ENCODE peak calls at places on chromosomes 16 and 17, in seven cellular contexts. A, T, K, D, C, B and F are unnamed samples.

GRCh38 chr17:57781386-57782050 is 36.4 kb upstream of the CCDC182 start:
- DNase-seq in B (no peak), D (no peak), K (no peak), A (no peak), C (no peak), T (no peak), F (peak)

GRCh38 chr16:19005561-19006445 is 22.1 kb downstream of the TMC7 start:
- DNase-seq in B (no peak), T (peak), C (peak), K (no peak), A (no peak), D (peak), F (no peak)

GRCh38 chr16:66093217-66093616 is 273.3 kb upstream of the CDH5 start:
- DNase-seq in D (no peak), C (no peak), T (no peak), A (no peak), K (no peak), B (no peak), F (no peak)

GRCh38 chr17:42520540-42520951 is 15.5 kb upstream of the NAGLU start:
- DNase-seq in B (peak), A (peak), C (no peak), D (no peak), K (no peak), T (no peak), F (no peak)

GRCh38 chr16:27628216-27628945 is 78.4 kb downstream of the KATNIP start:
- DNase-seq in T (no peak), D (no peak), A (no peak), C (no peak), B (no peak), K (no peak), F (peak)

GRCh38 chr16:89920723-89921122 is 2.1 kb downstream of the MC1R start:
- DNase-seq in A (no peak), D (no peak), T (no peak), K (no peak), B (no peak), C (peak), F (no peak)

GRCh38 chr16:23124315-23124714 is 24.9 kb downstream of the USP31 start:
- DNase-seq in A (no peak), T (no peak), B (no peak), C (peak), D (no peak), K (no peak), F (no peak)

GRCh38 chr16:56870271-56870888 is 5.4 kb downstream of the SLC12A3 start:
- DNase-seq in A (no peak), K (no peak), C (no peak), D (no peak), T (no peak), B (no peak), F (no peak)

GRCh38 chr17:68759343-68760140 is 158.4 kb upstream of the FAM20A start:
- DNase-seq in T (peak), D (peak), B (peak), K (peak), A (peak), C (peak), F (peak)

GRCh38 chr16:11793840-11794239 is 3.2 kb downstream of the ZC3H7A start:
- DNase-seq in B (no peak), C (peak), D (no peak), T (no peak), K (no peak), A (no peak), F (peak)

GRCh38 chr16:67396159-67396774 is 3.0 kb upstream of the TPPP3 start:
- DNase-seq in T (peak), C (peak), K (no peak), D (no peak), B (no peak), A (peak), F (peak)

GRCh38 chr17:83083368-83084201 is 4.2 kb downstream of the METRNL start:
- DNase-seq in B (peak), D (peak), A (no peak), T (no peak), K (no peak), C (peak), F (no peak)

GRCh38 chr17:16406742-16407674 is 8.4 kb upstream of the TRPV2 start:
- DNase-seq in T (no peak), C (peak), A (peak), D (peak), K (peak), B (no peak), F (no peak)

GRCh38 chr17:79742951-79743476 is 12.3 kb downstream of the ENPP7 start:
- DNase-seq in D (no peak), A (no peak), K (peak), B (no peak), C (no peak), T (no peak), F (no peak)

GRCh38 chr17:44432254-44433157 is 43.1 kb upstream of the ITGA2B start:
- DNase-seq in D (no peak), C (no peak), B (no peak), T (no peak), A (no peak), K (no peak), F (no peak)

GRCh38 chr16:75726390-75726789 is at the start of gene CPHXL:
- DNase-seq in T (no peak), K (no peak), A (no peak), B (no peak), D (no peak), C (no peak), F (no peak)

GRCh38 chr16:57979006-57979585 is 8.2 kb upstream of the CNGB1 start:
- DNase-seq in T (no peak), K (peak), D (no peak), C (no peak), B (no peak), A (no peak), F (no peak)

GRCh38 chr17:73743802-73744201 is 99.6 kb upstream of the SDK2 start:
- DNase-seq in C (no peak), K (peak), T (no peak), A (no peak), B (no peak), D (no peak), F (peak)

GRCh38 chr17:6109541-6109940 is 39.4 kb downstream of the WSCD1 start:
- DNase-seq in C (no peak), A (no peak), D (no peak), T (no peak), K (no peak), B (no peak), F (no peak)

GRCh38 chr16:57736419-57737281 is 1.1 kb downstream of the KATNB1 start:
- DNase-seq in B (peak), D (no peak), T (no peak), K (peak), A (peak), C (peak), F (peak)